ENCODE peak calls at places on chromosomes 2 and 18, in ten cellular contexts. T, M, U, Y, V, Z, E, S, Q and F are unnamed samples.

GRCh38 chr2:241967745-241968144 is 98.2 kb downstream of the RTP5 start:
- DNase-seq in Q (peak), T (no peak), S (no peak), Z (no peak), Y (no peak), U (no peak), M (no peak), V (no peak), E (no peak), F (no peak)

GRCh38 chr18:26920644-26921043 is 55.1 kb upstream of the AQP4 start:
- DNase-seq in E (no peak), S (no peak), Z (no peak), Y (no peak), V (no peak), U (no peak), T (no peak), M (no peak), Q (no peak), F (no peak)

GRCh38 chr2:212959469-212960117 is 191.8 kb downstream of the IKZF2 start:
- DNase-seq in U (peak), M (no peak), V (no peak), Y (no peak), S (no peak), E (no peak), T (no peak), Z (no peak), Q (no peak), F (no peak)

GRCh38 chr2:166090900-166091299 is 36.9 kb downstream of the SCN1A start:
- DNase-seq in U (no peak), M (no peak), S (peak), Z (no peak), Q (no peak), E (no peak), V (no peak), T (no peak), Y (peak), F (peak)

GRCh38 chr18:48161201-48161910 is 230.9 kb upstream of the SMAD2 start:
- DNase-seq in M (peak), Z (peak), Y (peak), U (peak), Q (peak), E (peak), S (peak), V (no peak), T (peak), F (peak)

GRCh38 chr2:128178650-128179460 is 87.9 kb downstream of the UGGT1 start:
- DNase-seq in U (peak), Y (peak), V (peak), M (peak), S (peak), Z (peak), E (peak), T (peak), Q (peak), F (peak)

GRCh38 chr2:170495896-170496295 is 219.2 kb upstream of the SP5 start:
- DNase-seq in M (no peak), Y (no peak), Q (no peak), S (no peak), U (no peak), Z (no peak), V (no peak), E (no peak), T (no peak), F (peak)

GRCh38 chr2:118062669-118063068 is 25.6 kb upstream of the INSIG2 start:
- DNase-seq in E (no peak), Q (no peak), T (no peak), U (no peak), Y (no peak), V (no peak), S (no peak), M (no peak), Z (no peak), F (no peak)

GRCh38 chr2:99822487-99823218 is 319.7 kb downstream of the AFF3 start:
- DNase-seq in T (no peak), S (no peak), Y (no peak), M (no peak), V (no peak), Z (no peak), U (no peak), E (no peak), Q (no peak), F (no peak)

GRCh38 chr2:46375566-46376125 is 78.4 kb downstream of the EPAS1 start:
- DNase-seq in T (no peak), U (no peak), S (no peak), Y (no peak), Q (no peak), V (no peak), E (no peak), Z (no peak), M (no peak), F (no peak)

GRCh38 chr2:228853151-228853550 is 417.9 kb downstream of the PID1 start:
- DNase-seq in V (no peak), E (no peak), U (peak), T (no peak), Q (no peak), Y (no peak), M (no peak), S (no peak), Z (no peak), F (no peak)

GRCh38 chr18:45335644-45336043 is 279.6 kb upstream of the SLC14A2 start:
- DNase-seq in U (peak), Z (no peak), S (no peak), M (no peak), T (no peak), V (no peak), Q (no peak), E (no peak), Y (peak), F (peak)

GRCh38 chr2:42928692-42929576 is 136.6 kb upstream of the HAAO start:
- DNase-seq in U (no peak), Q (no peak), Z (peak), Y (no peak), T (peak), M (no peak), S (peak), V (no peak), E (no peak), F (no peak)

GRCh38 chr18:38961880-38962279 is 1396.3 kb upstream of the CELF4 start:
- DNase-seq in T (no peak), M (no peak), U (no peak), E (no peak), S (no peak), Y (no peak), Z (no peak), Q (no peak), V (no peak), F (no peak)

GRCh38 chr2:149767516-149767974 is 180.0 kb upstream of the MMADHC start:
- DNase-seq in S (peak), Q (no peak), E (no peak), T (no peak), Z (peak), M (no peak), U (peak), Y (peak), V (no peak), F (peak)

GRCh38 chr2:144330951-144331651 is 188.8 kb downstream of the ZEB2 start:
- DNase-seq in V (no peak), E (no peak), T (no peak), U (peak), Q (no peak), Z (no peak), S (peak), Y (peak), M (no peak), F (peak)

GRCh38 chr2:125566422-125566821 is 1089.5 kb upstream of the GYPC start:
- DNase-seq in V (no peak), M (no peak), U (no peak), Z (no peak), Q (no peak), S (no peak), T (no peak), Y (no peak), E (no peak), F (no peak)

GRCh38 chr2:33144243-33144642 is 197.5 kb downstream of the LTBP1 start:
- DNase-seq in S (peak), E (no peak), V (no peak), M (no peak), T (no peak), Y (no peak), Z (no peak), U (no peak), Q (no peak), F (no peak)

GRCh38 chr2:33145459-33145858 is 198.7 kb downstream of the LTBP1 start:
- DNase-seq in E (no peak), V (no peak), Y (no peak), Z (no peak), M (no peak), U (no peak), Q (no peak), S (peak), T (no peak), F (no peak)

GRCh38 chr2:33146112-33146511 is 199.4 kb downstream of the LTBP1 start:
- DNase-seq in S (peak), V (no peak), Y (no peak), Q (no peak), T (no peak), U (no peak), M (no peak), E (no peak), Z (peak), F (no peak)

GRCh38 chr2:33141476-33141875 is 194.7 kb downstream of the LTBP1 start:
- DNase-seq in U (no peak), M (no peak), Y (no peak), V (no peak), Z (no peak), Q (no peak), S (peak), E (no peak), T (no peak), F (no peak)

GRCh38 chr2:33142874-33143273 is 196.1 kb downstream of the LTBP1 start:
- DNase-seq in T (no peak), M (no peak), E (no peak), Q (no peak), U (no peak), V (no peak), Z (no peak), S (peak), Y (no peak), F (no peak)
- TF ChIP-seq CTCF in T (no peak), M (no peak), E (no peak), Q (no peak), U (no peak), V (no peak), Z (no peak), S (no peak), Y (no peak), F (no peak)

GRCh38 chr2:1742300-1742679 is 2.0 kb downstream of the PXDN start:
- DNase-seq in V (no peak), S (peak), T (no peak), Q (peak), U (no peak), Z (no peak), Y (no peak), M (no peak), E (no peak), F (no peak)
- TF ChIP-seq CTCF in V (no peak), S (no peak), T (no peak), Q (no peak), U (no peak), Z (no peak), Y (no peak), M (no peak), E (no peak), F (no peak)

GRCh38 chr18:24014062-24014985 is at the start of gene TTC39C:
- DNase-seq in Z (peak), E (peak), V (no peak), Q (peak), U (peak), S (peak), M (peak), T (peak), Y (peak), F (peak)

GRCh38 chr18:24018299-24018910 is 3.9 kb downstream of the TTC39C start:
- DNase-seq in T (no peak), M (no peak), V (no peak), S (no peak), Q (no peak), Y (no peak), Z (no peak), E (no peak), U (no peak), F (no peak)

GRCh38 chr18:24015897-24016631 is 1.5 kb downstream of the TTC39C start:
- DNase-seq in Z (no peak), U (no peak), Q (no peak), Y (no peak), S (no peak), V (no peak), T (no peak), M (no peak), E (no peak), F (no peak)

GRCh38 chr18:24014986-24015896 is 687 bp downstream of the TTC39C start:
- DNase-seq in M (no peak), T (peak), Z (peak), Q (peak), V (no peak), Y (peak), S (peak), U (peak), E (peak), F (peak)

GRCh38 chr18:24016643-24017042 is 2.1 kb downstream of the TTC39C start:
- DNase-seq in V (no peak), Z (no peak), S (no peak), T (no peak), E (no peak), M (no peak), U (peak), Q (peak), Y (peak), F (no peak)
- TF ChIP-seq CTCF in V (peak), Z (peak), S (no peak), T (peak), E (peak), M (peak), U (peak), Q (peak), Y (peak), F (peak)

GRCh38 chr2:129192841-129193253 is 786.6 kb upstream of the RAB6C start:
- DNase-seq in M (no peak), S (no peak), Y (peak), T (no peak), U (peak), Z (no peak), V (no peak), E (no peak), Q (no peak), F (peak)

GRCh38 chr2:129193961-129194360 is 785.5 kb upstream of the RAB6C start:
- DNase-seq in V (no peak), Q (no peak), T (no peak), E (no peak), Z (no peak), M (no peak), Y (no peak), S (no peak), U (peak), F (no peak)

GRCh38 chr2:129189617-129190016 is 789.8 kb upstream of the RAB6C start:
- DNase-seq in Y (no peak), S (no peak), V (no peak), T (no peak), U (no peak), E (no peak), M (no peak), Q (no peak), Z (no peak), F (no peak)

GRCh38 chr2:129191530-129191929 is 787.9 kb upstream of the RAB6C start:
- DNase-seq in M (no peak), T (no peak), S (no peak), Z (no peak), Y (peak), V (no peak), Q (no peak), E (no peak), U (peak), F (peak)

GRCh38 chr2:129192117-129192516 is 787.3 kb upstream of the RAB6C start:
- DNase-seq in M (no peak), V (no peak), E (no peak), U (no peak), Y (no peak), Z (no peak), T (no peak), Q (no peak), S (no peak), F (no peak)
- TF ChIP-seq CTCF in M (no peak), V (no peak), E (no peak), U (no peak), Y (no peak), Z (no peak), T (no peak), Q (no peak), S (no peak), F (no peak)

DNA sequence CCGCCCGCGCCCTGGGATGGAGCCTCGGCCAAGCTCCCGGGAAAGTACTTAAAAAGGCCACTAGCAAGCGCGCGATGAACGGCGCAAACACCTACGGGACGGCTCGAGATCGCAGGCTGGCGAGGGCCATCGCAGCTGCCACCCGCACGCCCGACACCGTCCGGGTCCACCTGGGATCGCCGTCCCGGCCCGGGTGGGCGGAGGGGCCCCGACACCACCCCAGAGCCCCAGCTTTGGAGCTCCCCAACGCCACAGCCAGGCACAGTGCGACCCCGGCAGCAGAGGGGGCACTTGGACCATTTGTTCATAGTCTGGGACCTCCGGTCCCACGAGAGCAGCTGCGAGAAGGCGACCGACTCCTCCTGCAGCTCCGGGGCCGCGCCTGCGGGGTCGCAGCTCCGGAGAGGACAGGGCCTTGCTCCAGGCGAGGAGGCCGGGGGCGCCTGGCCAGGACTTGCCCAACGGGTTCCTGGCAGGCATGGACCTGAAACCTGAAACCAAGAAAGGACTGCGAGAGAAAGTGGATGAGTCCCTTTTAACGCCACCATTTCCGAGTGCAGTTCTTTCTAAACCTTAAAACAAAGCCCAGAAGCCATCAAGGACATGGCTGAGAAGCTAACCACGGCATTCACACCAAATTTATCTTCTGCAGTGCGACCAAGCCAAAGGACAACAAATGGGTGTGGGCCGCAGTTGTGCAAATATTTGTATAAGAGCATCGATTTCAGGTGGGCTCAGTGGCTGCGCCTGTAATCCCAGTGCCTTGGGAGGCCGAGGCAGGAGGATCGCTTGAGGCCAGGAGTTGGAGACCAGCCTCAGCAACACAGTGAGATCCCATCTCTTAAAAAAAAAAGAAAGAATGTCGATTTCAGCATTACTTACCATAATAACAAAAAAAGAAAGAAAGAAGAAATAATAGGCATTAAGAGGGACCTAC is 54.0 kb upstream of the IMP4 start:
- DNase-seq in M (no peak), S (no peak), V (no peak), Q (no peak), Z (no peak), U (no peak), Y (no peak), E (no peak), T (no peak), F (no peak)
- TF ChIP-seq CTCF in M (peak), S (no peak), V (no peak), Q (no peak), Z (no peak), U (no peak), Y (no peak), E (no peak), T (no peak), F (no peak)

GRCh38 chr2:112629224-112629623 is 16.5 kb upstream of the SLC20A1 start:
- DNase-seq in Q (no peak), M (no peak), S (no peak), U (no peak), T (no peak), E (no peak), Z (no peak), V (no peak), Y (no peak), F (no peak)

GRCh38 chr2:112625474-112626114 is 20.1 kb upstream of the SLC20A1 start:
- DNase-seq in U (no peak), E (no peak), Z (no peak), M (no peak), T (no peak), V (no peak), Y (no peak), S (no peak), Q (no peak), F (no peak)

GRCh38 chr2:112623913-112624777 is 21.6 kb upstream of the SLC20A1 start:
- DNase-seq in M (no peak), V (no peak), E (peak), S (peak), Z (peak), Q (peak), Y (peak), T (peak), U (peak), F (peak)

GRCh38 chr2:112627060-112628040 is 18.4 kb upstream of the SLC20A1 start:
- DNase-seq in Q (no peak), S (peak), T (no peak), M (no peak), Y (peak), V (peak), E (no peak), U (peak), Z (peak), F (peak)

DNA sequence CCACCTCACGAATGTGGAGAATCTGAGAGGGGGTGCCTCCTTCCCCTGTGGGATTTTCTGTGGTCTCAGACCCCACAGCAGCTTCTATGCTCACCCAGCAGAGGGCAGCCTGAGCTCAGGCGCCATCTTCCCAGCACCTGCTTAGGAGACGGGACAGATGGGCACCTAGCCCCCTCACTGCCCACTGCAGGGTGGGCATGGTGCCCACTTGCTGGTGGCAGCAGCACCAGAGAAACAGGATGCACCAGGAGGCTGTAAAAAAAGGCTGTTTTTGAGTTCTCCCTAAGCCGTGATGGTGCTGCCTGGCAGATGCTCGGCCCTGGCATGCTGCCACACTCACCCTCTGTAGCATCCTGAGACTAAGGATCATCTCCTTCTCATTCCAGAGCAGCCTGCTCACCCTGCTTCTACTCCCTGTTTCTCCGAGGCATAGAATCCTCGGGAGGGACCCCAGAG is 19.1 kb upstream of the SLC20A1 start:
- DNase-seq in E (peak), M (peak), Z (no peak), S (peak), U (peak), Y (no peak), T (peak), V (no peak), Q (peak), F (peak)
- TF ChIP-seq CTCF in E (peak), M (peak), Z (peak), S (peak), U (peak), Y (peak), T (peak), V (peak), Q (peak), F (peak)

GRCh38 chr2:17853799-17854198 is 24.7 kb upstream of the KCNS3 start:
- DNase-seq in V (no peak), Y (no peak), Q (no peak), U (no peak), S (no peak), T (no peak), M (no peak), E (no peak), Z (no peak), F (no peak)
- TF ChIP-seq CTCF in V (no peak), Y (no peak), Q (no peak), U (no peak), S (no peak), T (no peak), M (no peak), E (no peak), Z (peak), F (no peak)

GRCh38 chr2:105518897-105519296 is 120.0 kb upstream of the FHL2 start:
- DNase-seq in E (no peak), Y (no peak), Q (no peak), Z (no peak), S (no peak), V (no peak), U (no peak), M (no peak), T (no peak), F (peak)

GRCh38 chr2:105521616-105522015 is 122.8 kb upstream of the FHL2 start:
- DNase-seq in U (peak), E (no peak), M (no peak), S (no peak), Z (no peak), Q (no peak), V (no peak), T (no peak), Y (peak), F (no peak)

GRCh38 chr2:105522645-105523044 is 123.8 kb upstream of the FHL2 start:
- DNase-seq in Z (no peak), Y (no peak), E (no peak), V (no peak), S (no peak), T (no peak), Q (no peak), M (no peak), U (no peak), F (no peak)

GRCh38 chr2:105519516-105519915 is 120.7 kb upstream of the FHL2 start:
- DNase-seq in V (no peak), E (no peak), Y (no peak), S (peak), U (no peak), Q (no peak), M (no peak), Z (peak), T (no peak), F (no peak)

DNA sequence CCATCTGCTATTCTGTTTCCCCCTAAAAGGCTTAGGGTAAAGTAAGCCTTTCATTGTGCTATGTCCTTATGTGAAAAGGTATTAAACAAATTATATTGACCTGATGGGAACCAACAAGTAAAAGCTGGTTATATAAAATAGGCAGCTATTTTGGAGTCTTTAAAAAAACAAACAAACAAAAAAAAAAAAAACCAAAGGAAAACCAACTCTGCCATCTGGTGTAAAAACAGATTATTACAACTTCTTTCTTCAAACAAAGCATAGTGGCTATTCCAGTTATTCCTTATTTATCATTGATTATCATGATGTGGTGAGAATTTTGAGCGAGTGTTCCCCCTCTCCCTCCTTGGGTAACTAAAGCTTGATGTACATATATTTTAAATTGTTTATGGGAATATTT is 122.3 kb upstream of the FHL2 start:
- DNase-seq in M (no peak), Y (no peak), Z (no peak), U (peak), Q (peak), E (peak), V (no peak), S (peak), T (no peak), F (peak)
- TF ChIP-seq CTCF in M (peak), Y (peak), Z (peak), U (peak), Q (peak), E (no peak), V (peak), S (no peak), T (peak), F (peak)